ENCODE peak calls at places on chromosomes 7 and 10, in four cellular contexts. One of them, this sample, is unnamed.

GRCh38 chr7:157694389-157694665 is 357.5 kb downstream of the DNAJB6 start:
- DNase-seq in GM12878: no peak
- DNase-seq in HepG2: no peak
- DNase-seq in H1: no peak
- DNase-seq in this sample: no peak

GRCh38 chr7:44085549-44085948 is 3.2 kb upstream of the POLM start:
- DNase-seq in GM12878: no peak
- DNase-seq in HepG2: no peak
- DNase-seq in H1: no peak
- DNase-seq in this sample: no peak

GRCh38 chr10:105925045-105925785 is 1239.3 kb downstream of the SORCS1 start:
- DNase-seq in GM12878: no peak
- DNase-seq in HepG2: no peak
- DNase-seq in H1: no peak
- DNase-seq in this sample: no peak

GRCh38 chr7:88377421-88377820 is 70.7 kb upstream of the STEAP4 start:
- DNase-seq in GM12878: no peak
- DNase-seq in HepG2: no peak
- DNase-seq in H1: peak
- DNase-seq in this sample: no peak

GRCh38 chr7:128150223-128150622 is 90.9 kb upstream of the LEP start:
- DNase-seq in GM12878: no peak
- DNase-seq in HepG2: no peak
- DNase-seq in H1: no peak
- DNase-seq in this sample: no peak

GRCh38 chr10:13669182-13669860 is 82.6 kb downstream of the PRPF18 start:
- DNase-seq in GM12878: no peak
- DNase-seq in HepG2: no peak
- DNase-seq in H1: no peak
- DNase-seq in this sample: no peak

GRCh38 chr7:69403169-69403568 is 195.1 kb upstream of the AUTS2 start:
- DNase-seq in GM12878: no peak
- DNase-seq in HepG2: no peak
- DNase-seq in H1: no peak
- DNase-seq in this sample: no peak

GRCh38 chr7:107506683-107507339 is 37.0 kb downstream of the GPR22 start:
- DNase-seq in GM12878: no peak
- DNase-seq in HepG2: no peak
- DNase-seq in H1: no peak
- DNase-seq in this sample: no peak

GRCh38 chr10:4758256-4758655 is 67.8 kb upstream of the AKR1E2 start:
- DNase-seq in GM12878: no peak
- DNase-seq in HepG2: no peak
- DNase-seq in H1: no peak
- DNase-seq in this sample: no peak

GRCh38 chr10:43851030-43851429 is 202.3 kb upstream of the ZNF32 start:
- DNase-seq in GM12878: no peak
- DNase-seq in HepG2: no peak
- DNase-seq in H1: no peak
- DNase-seq in this sample: no peak

GRCh38 chr10:88245974-88246511 is 337.1 kb downstream of the RNLS start:
- DNase-seq in GM12878: no peak
- DNase-seq in HepG2: no peak
- DNase-seq in H1: no peak
- DNase-seq in this sample: no peak

GRCh38 chr7:26603631-26604030 is 260.8 kb downstream of the SKAP2 start:
- DNase-seq in GM12878: no peak
- DNase-seq in HepG2: no peak
- DNase-seq in H1: peak
- DNase-seq in this sample: no peak

DNA sequence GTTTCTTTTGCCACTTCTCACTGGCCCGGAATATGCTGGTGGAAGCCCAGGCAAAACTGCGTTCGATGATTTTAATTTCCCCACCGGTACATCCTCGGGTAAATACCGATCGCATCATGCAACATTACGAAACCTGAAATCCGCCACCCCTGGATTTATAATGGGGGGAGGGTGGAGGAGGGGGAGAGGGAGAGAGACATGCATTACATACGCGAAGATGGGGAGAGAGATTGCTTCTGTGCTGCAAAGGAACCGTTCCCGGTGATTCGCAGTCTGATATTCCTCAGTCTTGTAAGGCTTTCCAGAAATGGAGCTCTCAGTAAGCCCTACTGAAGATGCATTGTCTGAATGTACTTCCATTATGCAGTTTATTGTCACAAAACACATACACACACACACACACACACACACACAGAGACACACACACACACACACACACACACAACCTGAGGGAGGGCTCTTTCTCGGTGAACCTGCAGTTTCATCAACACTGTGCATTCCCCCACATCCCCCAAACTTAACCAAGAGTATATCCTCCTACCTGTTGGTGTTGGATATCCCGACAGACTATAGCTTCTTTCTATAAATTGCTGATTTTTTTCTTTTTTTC is 741 bp downstream of the GPR85 start:
- DNase-seq in GM12878: no peak
- DNase-seq in HepG2: no peak
- DNase-seq in H1: no peak
- DNase-seq in this sample: peak
- TF ChIP-seq BRCA1 in GM12878: no peak
- TF ChIP-seq BRCA1 in HepG2: no peak
- TF ChIP-seq BRCA1 in H1: no peak
- TF ChIP-seq BRCA1 in this sample: no peak

DNA sequence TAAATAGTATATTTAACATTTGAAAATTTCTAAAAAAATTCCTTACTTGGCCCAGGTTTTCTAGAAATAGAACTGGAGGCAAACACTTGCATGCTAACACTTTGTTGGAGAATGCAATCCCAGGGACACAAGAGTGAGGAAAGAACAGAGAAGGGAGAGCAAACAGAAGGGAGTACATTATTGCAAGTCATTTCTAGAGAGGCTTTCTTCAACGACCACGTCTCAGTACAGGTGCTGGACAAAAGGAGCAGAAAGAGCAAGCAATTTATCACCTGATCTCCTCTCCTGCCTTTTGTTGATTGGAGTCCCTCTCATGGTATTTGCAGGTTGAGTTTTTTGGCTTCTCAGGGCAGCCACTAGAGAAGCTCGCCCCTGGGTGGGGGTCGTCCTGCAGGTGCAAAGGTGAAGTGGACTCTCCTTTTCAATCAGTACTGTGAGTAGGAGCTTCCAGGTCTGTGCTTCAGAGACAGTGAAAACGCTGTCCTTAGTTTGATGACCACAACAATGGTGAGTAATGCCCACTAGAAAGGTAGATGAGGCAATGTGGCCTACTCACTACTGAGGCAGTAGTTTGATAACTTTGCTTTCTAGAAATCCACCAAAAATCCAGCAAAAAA is 5.2 kb downstream of the CPED1 start:
- DNase-seq in GM12878: no peak
- DNase-seq in HepG2: no peak
- DNase-seq in H1: no peak
- DNase-seq in this sample: peak
- TF ChIP-seq BRCA1 in GM12878: no peak
- TF ChIP-seq BRCA1 in HepG2: no peak
- TF ChIP-seq BRCA1 in H1: no peak
- TF ChIP-seq BRCA1 in this sample: no peak

DNA sequence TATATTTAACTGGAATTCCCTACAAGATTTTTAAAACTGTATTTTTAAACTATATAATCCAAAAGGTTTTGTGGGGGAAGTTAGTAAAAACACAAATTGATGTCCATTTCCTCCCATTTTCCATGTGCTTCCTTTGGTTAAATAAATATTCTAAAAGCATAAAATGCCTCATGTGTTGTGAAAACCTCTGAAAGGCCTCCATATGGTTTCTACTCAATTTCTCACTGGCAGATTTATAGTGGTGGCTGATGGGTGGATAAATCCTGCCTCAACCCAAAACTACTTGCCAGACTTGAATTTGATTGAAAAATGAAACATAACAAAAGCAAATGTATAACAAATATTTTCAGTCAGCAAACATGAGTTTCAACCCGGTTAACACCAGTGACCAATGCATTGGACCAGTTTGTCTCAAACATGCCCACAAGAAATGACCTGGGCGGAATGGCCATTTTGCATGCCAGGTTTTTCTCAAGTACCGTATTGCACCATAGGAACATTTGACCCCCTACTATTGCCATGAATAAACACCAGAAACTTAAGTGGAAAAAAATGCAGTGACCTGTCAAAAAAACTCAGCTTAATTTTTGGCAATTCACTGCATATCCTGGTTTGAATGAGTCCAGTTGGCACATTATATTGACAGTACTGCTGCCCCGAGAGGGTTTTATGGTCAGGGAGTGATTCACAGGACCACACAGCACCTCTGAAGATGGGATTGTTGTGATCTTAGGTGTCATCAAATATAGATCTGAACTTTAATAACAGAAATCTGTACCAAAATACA is 454.6 kb upstream of the ANKRD30A start:
- DNase-seq in GM12878: no peak
- DNase-seq in HepG2: no peak
- DNase-seq in H1: no peak
- DNase-seq in this sample: no peak
- TF ChIP-seq BRCA1 in GM12878: no peak
- TF ChIP-seq BRCA1 in HepG2: no peak
- TF ChIP-seq BRCA1 in H1: no peak
- TF ChIP-seq BRCA1 in this sample: no peak

GRCh38 chr7:150969483-150969874 is 8.6 kb downstream of the KCNH2 start:
- DNase-seq in GM12878: no peak
- DNase-seq in HepG2: no peak
- DNase-seq in H1: no peak
- DNase-seq in this sample: peak
- TF ChIP-seq BRCA1 in GM12878: no peak
- TF ChIP-seq BRCA1 in HepG2: no peak
- TF ChIP-seq BRCA1 in H1: no peak
- TF ChIP-seq BRCA1 in this sample: no peak

DNA sequence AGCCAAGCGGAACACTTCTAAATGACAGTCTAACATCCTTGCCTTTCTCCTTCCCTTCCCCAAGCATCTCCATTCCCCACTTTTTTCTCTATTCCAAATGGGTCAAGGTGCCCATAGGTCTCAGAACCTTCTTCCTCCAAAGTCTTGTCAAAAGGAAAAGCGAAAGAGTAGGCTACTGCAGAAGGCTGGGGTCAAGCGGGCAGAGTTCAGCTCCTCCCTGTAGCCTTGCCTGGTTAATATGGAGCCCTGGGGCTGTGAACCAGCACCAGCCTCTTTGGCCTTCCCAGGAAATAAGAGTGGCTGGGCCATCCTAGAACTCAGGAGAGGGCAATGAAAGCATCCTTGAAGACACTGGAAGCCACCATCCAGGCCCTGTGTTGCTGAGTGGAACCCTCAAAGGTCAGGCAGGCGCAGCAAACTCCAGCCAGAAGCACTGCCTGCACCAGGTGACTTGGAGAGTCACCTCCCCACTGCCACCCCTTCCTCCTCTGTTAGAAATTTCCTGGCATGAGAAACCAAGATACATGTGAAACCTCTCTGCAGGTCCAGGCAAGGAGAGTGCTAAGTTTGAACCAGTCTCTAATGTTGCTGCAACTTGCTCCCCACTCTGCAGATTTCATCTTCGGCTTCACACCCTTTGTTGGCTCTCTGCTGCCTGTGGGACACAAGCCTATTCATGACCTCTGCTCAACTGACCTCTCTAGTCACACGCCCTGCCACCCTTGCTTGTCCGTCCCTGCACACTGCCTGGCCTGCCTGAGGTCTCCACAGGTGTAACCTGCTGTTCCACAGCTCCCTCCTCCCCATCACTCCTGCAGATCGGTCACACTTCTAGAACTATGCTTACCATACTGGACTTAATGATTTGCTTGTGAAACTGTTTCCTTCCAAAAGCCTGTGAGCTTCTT is 74.9 kb downstream of the SH3PXD2A start:
- DNase-seq in GM12878: no peak
- DNase-seq in HepG2: no peak
- DNase-seq in H1: no peak
- DNase-seq in this sample: no peak
- TF ChIP-seq BRCA1 in GM12878: no peak
- TF ChIP-seq BRCA1 in HepG2: no peak
- TF ChIP-seq BRCA1 in H1: no peak
- TF ChIP-seq BRCA1 in this sample: no peak

GRCh38 chr7:34070486-34071323 is 165.4 kb downstream of the BMPER start:
- DNase-seq in GM12878: no peak
- DNase-seq in HepG2: no peak
- DNase-seq in H1: no peak
- DNase-seq in this sample: no peak

GRCh38 chr7:34066411-34066810 is 161.1 kb downstream of the BMPER start:
- DNase-seq in GM12878: no peak
- DNase-seq in HepG2: no peak
- DNase-seq in H1: no peak
- DNase-seq in this sample: no peak

GRCh38 chr7:34067406-34067805 is 162.1 kb downstream of the BMPER start:
- DNase-seq in GM12878: no peak
- DNase-seq in HepG2: no peak
- DNase-seq in H1: no peak
- DNase-seq in this sample: no peak

GRCh38 chr7:34066968-34067367 is 161.6 kb downstream of the BMPER start:
- DNase-seq in GM12878: no peak
- DNase-seq in HepG2: no peak
- DNase-seq in H1: no peak
- DNase-seq in this sample: no peak

GRCh38 chr7:34069676-34070075 is 164.3 kb downstream of the BMPER start:
- DNase-seq in GM12878: no peak
- DNase-seq in HepG2: peak
- DNase-seq in H1: no peak
- DNase-seq in this sample: no peak
- TF ChIP-seq BRCA1 in GM12878: no peak
- TF ChIP-seq BRCA1 in HepG2: no peak
- TF ChIP-seq BRCA1 in H1: no peak
- TF ChIP-seq BRCA1 in this sample: no peak

GRCh38 chr7:66508431-66508830 is 120.2 kb upstream of the KCTD7 start:
- DNase-seq in GM12878: no peak
- DNase-seq in HepG2: no peak
- DNase-seq in H1: no peak
- DNase-seq in this sample: no peak

GRCh38 chr7:66504131-66504530 is 124.5 kb upstream of the KCTD7 start:
- DNase-seq in GM12878: no peak
- DNase-seq in HepG2: no peak
- DNase-seq in H1: no peak
- DNase-seq in this sample: peak

GRCh38 chr7:66505531-66506451 is 122.9 kb upstream of the KCTD7 start:
- DNase-seq in GM12878: no peak
- DNase-seq in HepG2: no peak
- DNase-seq in H1: no peak
- DNase-seq in this sample: no peak

GRCh38 chr7:66505009-66505408 is 123.7 kb upstream of the KCTD7 start:
- DNase-seq in GM12878: no peak
- DNase-seq in HepG2: no peak
- DNase-seq in H1: no peak
- DNase-seq in this sample: peak

DNA sequence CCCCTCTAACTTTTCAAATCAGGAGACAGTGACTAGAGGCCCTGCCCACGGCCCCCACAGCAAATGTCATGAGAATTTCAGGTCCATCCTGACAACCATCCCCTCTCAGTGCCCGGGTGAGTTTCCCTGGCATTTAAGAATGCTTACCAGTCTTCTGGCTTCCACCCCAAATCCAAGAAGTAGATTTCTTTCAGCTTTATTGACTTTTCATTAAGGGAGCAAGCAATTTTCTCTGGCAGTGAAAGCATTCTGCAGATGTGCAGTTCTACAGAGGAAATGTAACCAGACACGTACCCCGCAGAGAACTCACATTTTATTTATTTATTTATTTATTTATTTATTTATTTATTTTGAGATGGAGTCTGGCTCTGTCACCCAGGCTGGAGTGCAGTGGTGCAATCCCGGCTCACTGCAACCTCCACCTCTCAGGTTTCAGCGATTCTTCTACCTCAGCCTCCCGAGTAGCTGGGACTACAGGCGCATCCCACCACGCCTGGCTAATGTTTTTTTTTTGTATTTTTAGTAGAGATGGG is 120.9 kb upstream of the KCTD7 start:
- DNase-seq in GM12878: no peak
- DNase-seq in HepG2: no peak
- DNase-seq in H1: no peak
- DNase-seq in this sample: peak
- TF ChIP-seq BRCA1 in GM12878: no peak
- TF ChIP-seq BRCA1 in HepG2: no peak
- TF ChIP-seq BRCA1 in H1: no peak
- TF ChIP-seq BRCA1 in this sample: no peak

This sample was measured in K562.